ENCODE peak calls at places on chromosomes 3 and 15, in five cellular contexts. One of them, this sample, is unnamed. For H3K4me1, the result is how much of the 10 kb centered on the place peaks cover.

GRCh38 chr3:129336093-129336706 is 57.5 kb downstream of the HMCES start:
- DNase-seq in OCI-LY7: no peak
- DNase-seq in K562: no peak
- DNase-seq in GM12878: no peak
- DNase-seq in HCT116: no peak
- DNase-seq in this sample: no peak

GRCh38 chr15:92807971-92808571 is 92.1 kb upstream of the CHD2 start:
- DNase-seq in GM12878: no peak
- DNase-seq in K562: no peak
- DNase-seq in HCT116: no peak
- DNase-seq in OCI-LY7: peak
- DNase-seq in this sample: no peak

GRCh38 chr15:65385868-65386253 is 8.1 kb upstream of the IGDCC3 start:
- DNase-seq in K562: no peak
- DNase-seq in OCI-LY7: no peak
- DNase-seq in HCT116: no peak
- DNase-seq in GM12878: no peak
- DNase-seq in this sample: no peak

GRCh38 chr3:106485202-106485601 is 616.4 kb upstream of the CBLB start:
- DNase-seq in OCI-LY7: no peak
- DNase-seq in GM12878: no peak
- DNase-seq in K562: no peak
- DNase-seq in HCT116: no peak
- DNase-seq in this sample: no peak

GRCh38 chr15:52256930-52257733 is 38.5 kb downstream of the MYO5C start:
- DNase-seq in K562: no peak
- DNase-seq in OCI-LY7: no peak
- DNase-seq in HCT116: no peak
- DNase-seq in GM12878: no peak
- DNase-seq in this sample: no peak

GRCh38 chr3:113966172-113966571 is 18.4 kb downstream of the ZDHHC23 start:
- DNase-seq in OCI-LY7: no peak
- DNase-seq in K562: no peak
- DNase-seq in GM12878: no peak
- DNase-seq in HCT116: no peak
- DNase-seq in this sample: no peak

GRCh38 chr15:31328425-31328998 is 1.9 kb downstream of the KLF13 start:
- DNase-seq in OCI-LY7: peak
- DNase-seq in HCT116: no peak
- DNase-seq in GM12878: no peak
- DNase-seq in K562: peak
- DNase-seq in this sample: no peak

GRCh38 chr15:72306211-72306785 is 13.7 kb downstream of the CELF6 start:
- DNase-seq in K562: peak
- DNase-seq in HCT116: no peak
- DNase-seq in OCI-LY7: peak
- DNase-seq in GM12878: no peak
- DNase-seq in this sample: peak

GRCh38 chr15:101273534-101273933 is 3.8 kb downstream of the SELENOS start:
- DNase-seq in GM12878: no peak
- DNase-seq in HCT116: no peak
- DNase-seq in OCI-LY7: no peak
- DNase-seq in K562: no peak
- DNase-seq in this sample: no peak

GRCh38 chr3:69446402-69447072 is 60.6 kb upstream of the FRMD4B start:
- DNase-seq in K562: no peak
- DNase-seq in GM12878: no peak
- DNase-seq in HCT116: no peak
- DNase-seq in OCI-LY7: no peak
- DNase-seq in this sample: no peak

GRCh38 chr3:49939858-49940666 is at the start of gene RBM6:
- DNase-seq in HCT116: peak
- DNase-seq in OCI-LY7: peak
- DNase-seq in K562: peak
- DNase-seq in GM12878: peak
- DNase-seq in this sample: peak

GRCh38 chr3:196008929-196009328 is 73.0 kb downstream of the TFRC start:
- DNase-seq in GM12878: no peak
- DNase-seq in K562: no peak
- DNase-seq in OCI-LY7: no peak
- DNase-seq in HCT116: no peak
- DNase-seq in this sample: no peak

GRCh38 chr3:14143826-14144225 is 19.0 kb downstream of the TMEM43 start:
- DNase-seq in OCI-LY7: no peak
- DNase-seq in GM12878: no peak
- DNase-seq in K562: no peak
- DNase-seq in HCT116: no peak
- DNase-seq in this sample: peak

GRCh38 chr3:45551214-45552010 is 43.1 kb upstream of the LIMD1 start:
- DNase-seq in GM12878: no peak
- DNase-seq in HCT116: peak
- DNase-seq in OCI-LY7: no peak
- DNase-seq in K562: peak
- DNase-seq in this sample: peak

GRCh38 chr3:89186446-89186845 is 79.0 kb downstream of the EPHA3 start:
- DNase-seq in HCT116: no peak
- DNase-seq in K562: no peak
- DNase-seq in GM12878: no peak
- DNase-seq in OCI-LY7: no peak
- DNase-seq in this sample: no peak

GRCh38 chr15:63905558-63906265 is 72.0 kb upstream of the HERC1 start:
- DNase-seq in GM12878: no peak
- DNase-seq in HCT116: no peak
- DNase-seq in OCI-LY7: no peak
- DNase-seq in K562: no peak
- DNase-seq in this sample: no peak

GRCh38 chr3:21484323-21485154 is 266.5 kb downstream of the ZNF385D start:
- DNase-seq in HCT116: no peak
- DNase-seq in OCI-LY7: peak
- DNase-seq in GM12878: peak
- DNase-seq in K562: peak
- DNase-seq in this sample: peak

GRCh38 chr3:89300519-89300918 is 193.1 kb downstream of the EPHA3 start:
- DNase-seq in K562: no peak
- DNase-seq in HCT116: no peak
- DNase-seq in OCI-LY7: no peak
- DNase-seq in GM12878: no peak
- DNase-seq in this sample: peak

GRCh38 chr3:45528429-45528828 is 66.1 kb upstream of the LIMD1 start:
- DNase-seq in OCI-LY7: no peak
- DNase-seq in GM12878: no peak
- DNase-seq in K562: no peak
- DNase-seq in HCT116: no peak
- DNase-seq in this sample: peak

GRCh38 chr3:16378920-16379319 is 113.9 kb downstream of the OXNAD1 start:
- DNase-seq in HCT116: no peak
- DNase-seq in K562: no peak
- DNase-seq in GM12878: no peak
- DNase-seq in OCI-LY7: no peak
- DNase-seq in this sample: peak

GRCh38 chr3:112136959-112137693 is 4.1 kb upstream of the GCSAM start:
- DNase-seq in OCI-LY7: peak
- DNase-seq in HCT116: peak
- DNase-seq in GM12878: no peak
- DNase-seq in K562: no peak
- DNase-seq in this sample: peak

GRCh38 chr3:109137766-109138165 is 1.2 kb downstream of the C3orf85 start:
- DNase-seq in OCI-LY7: no peak
- DNase-seq in GM12878: no peak
- DNase-seq in K562: no peak
- DNase-seq in HCT116: no peak
- DNase-seq in this sample: no peak

GRCh38 chr3:8852511-8852910 is 83.1 kb upstream of the OXTR start:
- DNase-seq in K562: no peak
- DNase-seq in GM12878: no peak
- DNase-seq in OCI-LY7: no peak
- DNase-seq in HCT116: no peak
- DNase-seq in this sample: no peak

GRCh38 chr3:139523166-139523565 is 16.4 kb downstream of the RBP1 start:
- DNase-seq in OCI-LY7: no peak
- DNase-seq in HCT116: no peak
- DNase-seq in GM12878: no peak
- DNase-seq in K562: no peak
- DNase-seq in this sample: no peak

GRCh38 chr15:90585863-90586262 is 56.1 kb downstream of the CRTC3 start:
- DNase-seq in GM12878: no peak
- DNase-seq in HCT116: no peak
- DNase-seq in OCI-LY7: no peak
- DNase-seq in K562: no peak
- DNase-seq in this sample: peak

GRCh38 chr3:183477801-183478456 is 49.5 kb upstream of the MCF2L2 start:
- DNase-seq in HCT116: no peak
- DNase-seq in OCI-LY7: no peak
- DNase-seq in K562: no peak
- DNase-seq in GM12878: no peak
- DNase-seq in this sample: no peak

DNA sequence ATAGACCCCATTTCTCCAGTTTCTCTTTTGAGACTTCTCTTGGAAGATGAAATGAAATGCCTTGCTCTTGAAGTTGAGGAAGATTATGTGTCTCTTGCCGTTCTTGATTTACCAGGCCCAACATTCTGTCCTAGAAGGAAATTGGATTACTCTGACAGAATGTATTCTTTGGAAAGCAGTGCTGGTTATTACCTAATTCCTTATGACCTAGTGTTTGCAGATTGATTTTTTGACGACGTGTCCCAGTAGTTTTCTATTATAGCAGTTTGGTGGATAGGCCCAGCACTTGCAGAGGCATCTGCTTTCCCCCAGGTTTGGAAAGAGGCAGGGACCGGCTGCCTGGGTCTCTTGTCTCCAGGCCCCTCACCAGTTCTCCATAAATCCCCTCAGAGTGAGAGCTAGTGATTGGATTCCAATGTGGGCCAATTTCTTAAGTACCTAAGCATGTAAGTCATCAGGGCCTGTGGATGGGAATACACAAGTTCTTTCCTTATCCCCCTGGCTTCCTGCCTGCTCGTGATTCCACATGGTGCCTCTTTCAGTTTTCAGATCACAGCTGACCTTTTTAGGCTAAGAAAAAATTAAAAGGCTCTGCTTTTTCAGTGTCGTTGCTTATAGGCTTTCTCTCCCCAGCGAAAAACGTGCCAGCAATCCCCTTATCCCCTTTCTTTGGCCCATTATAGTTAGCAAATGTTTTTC is 50.2 kb downstream of the EPHB3 start:
- DNase-seq in GM12878: no peak
- DNase-seq in OCI-LY7: no peak
- DNase-seq in HCT116: no peak
- DNase-seq in K562: no peak
- DNase-seq in this sample: peak
- H3K4me3 ChIP-seq in GM12878: no peak
- H3K4me3 ChIP-seq in OCI-LY7: no peak
- H3K4me3 ChIP-seq in HCT116: no peak
- H3K4me3 ChIP-seq in K562: no peak
- H3K4me3 ChIP-seq in this sample: no peak

DNA sequence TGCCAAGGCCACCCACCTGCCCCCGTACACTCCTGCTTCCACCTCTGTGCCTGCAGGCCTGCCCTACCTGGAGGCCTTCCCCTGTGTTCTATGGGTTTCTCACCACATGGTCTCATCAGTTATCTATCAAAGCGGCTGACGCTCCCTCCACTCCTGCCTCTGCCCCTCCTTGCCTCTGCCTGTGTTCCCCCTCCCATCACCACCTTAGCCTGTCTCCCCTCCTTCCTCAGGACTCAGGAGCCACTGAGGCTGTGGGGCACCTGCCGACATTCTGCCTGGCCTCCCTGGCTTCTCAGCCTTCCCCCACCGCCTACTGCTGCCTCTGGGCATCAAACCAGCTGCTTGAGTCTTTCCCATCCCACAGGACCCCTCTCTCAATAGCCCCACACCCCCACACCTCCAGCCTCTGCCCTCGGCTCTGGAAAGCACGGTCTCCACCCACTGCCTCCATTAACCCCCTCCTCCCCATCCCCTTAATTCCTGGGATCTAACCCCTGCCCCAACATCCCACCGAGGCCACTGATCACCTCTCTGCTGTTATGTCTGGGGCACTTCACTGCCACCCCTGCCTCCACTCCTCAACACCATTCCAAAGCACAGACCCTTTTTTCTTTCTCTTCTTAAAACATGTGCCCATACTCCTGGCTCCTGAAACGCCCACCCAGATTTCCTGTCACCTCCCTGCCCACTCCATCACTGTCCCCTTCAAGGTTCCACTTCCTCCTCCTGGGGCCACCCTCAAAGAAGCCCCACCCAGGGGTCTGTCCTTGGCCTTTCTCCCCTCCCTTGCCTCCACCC is 24.4 kb upstream of the CYP11A1 start:
- DNase-seq in K562: no peak
- DNase-seq in OCI-LY7: no peak
- DNase-seq in HCT116: no peak
- DNase-seq in GM12878: no peak
- DNase-seq in this sample: no peak
- H2AFZ ChIP-seq in K562: peak
- H2AFZ ChIP-seq in OCI-LY7: no peak
- H2AFZ ChIP-seq in HCT116: no peak
- H2AFZ ChIP-seq in GM12878: no peak
- H2AFZ ChIP-seq in this sample: peak

GRCh38 chr3:123695731-123696640 is 111.1 kb upstream of the HACD2 start:
- DNase-seq in OCI-LY7: no peak
- DNase-seq in K562: no peak
- DNase-seq in GM12878: no peak
- DNase-seq in HCT116: no peak
- DNase-seq in this sample: no peak

GRCh38 chr3:123695152-123695551 is 110.3 kb upstream of the HACD2 start:
- DNase-seq in K562: no peak
- DNase-seq in OCI-LY7: no peak
- DNase-seq in HCT116: no peak
- DNase-seq in GM12878: no peak
- DNase-seq in this sample: peak

GRCh38 chr3:123698813-123699212 is 114.0 kb upstream of the HACD2 start:
- DNase-seq in HCT116: no peak
- DNase-seq in OCI-LY7: no peak
- DNase-seq in GM12878: no peak
- DNase-seq in K562: no peak
- DNase-seq in this sample: no peak

GRCh38 chr3:123694377-123695147 is 109.7 kb upstream of the HACD2 start:
- DNase-seq in HCT116: no peak
- DNase-seq in K562: no peak
- DNase-seq in OCI-LY7: no peak
- DNase-seq in GM12878: no peak
- DNase-seq in this sample: peak

DNA sequence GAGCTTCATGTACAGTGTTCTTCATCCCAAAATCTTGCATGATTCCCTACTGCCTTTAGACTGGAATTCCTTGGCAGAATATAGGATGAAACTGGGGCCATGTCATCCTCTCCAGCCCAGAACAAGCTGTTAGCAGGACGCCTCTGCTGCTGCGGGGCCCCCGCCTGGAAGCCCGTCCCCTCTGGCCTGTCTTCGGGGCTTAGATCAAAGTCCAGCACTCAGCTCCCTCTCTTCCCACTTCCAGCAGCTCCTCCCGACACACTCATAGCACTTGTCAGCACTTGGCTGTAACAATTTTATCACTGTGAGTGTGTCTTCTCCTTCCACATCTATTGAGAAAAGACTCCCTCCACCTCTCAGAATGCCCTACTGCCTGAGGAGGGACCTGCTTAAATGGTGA is 111.9 kb upstream of the HACD2 start:
- DNase-seq in GM12878: no peak
- DNase-seq in OCI-LY7: no peak
- DNase-seq in K562: no peak
- DNase-seq in HCT116: no peak
- DNase-seq in this sample: no peak
- H3K4me1 ChIP-seq in GM12878: under half
- H3K4me1 ChIP-seq in OCI-LY7: under half
- H3K4me1 ChIP-seq in K562: under half
- H3K4me1 ChIP-seq in HCT116: under half
- H3K4me1 ChIP-seq in this sample: half or more

GRCh38 chr15:40595773-40596172 is 1.7 kb downstream of the KNL1 start:
- DNase-seq in HCT116: no peak
- DNase-seq in GM12878: no peak
- DNase-seq in OCI-LY7: no peak
- DNase-seq in K562: no peak
- DNase-seq in this sample: no peak
- H3K4me3 ChIP-seq in HCT116: no peak
- H3K4me3 ChIP-seq in GM12878: peak
- H3K4me3 ChIP-seq in OCI-LY7: peak
- H3K4me3 ChIP-seq in K562: no peak
- H3K4me3 ChIP-seq in this sample: peak

This sample was measured in fibroblast of lung.